ENCODE peak calls at places on chromosomes 16 and 17, in six cellular contexts. W is heart left ventricle, D is suprapubic skin, C is ascending aorta, G is foreskin fibroblast, F is fibroblast of pulmonary artery. L is an unnamed sample.

GRCh38 chr17:7048968-7049367 is 5.1 kb upstream of the SLC16A11 start:
- DNase-seq in W (no peak), D (no peak), C (no peak), G (no peak), F (no peak), L (no peak)

GRCh38 chr16:56247018-56247417 is 55.7 kb downstream of the GNAO1 start:
- DNase-seq in W (no peak), D (no peak), C (no peak), G (no peak), F (no peak), L (no peak)

GRCh38 chr16:80583466-80583865 is 42.7 kb downstream of the DYNLRB2 start:
- DNase-seq in W (no peak), D (no peak), C (no peak), G (peak), F (peak), L (peak)

GRCh38 chr16:12971216-12971615 is 69.8 kb downstream of the SHISA9 start:
- DNase-seq in W (no peak), D (no peak), C (no peak), G (peak), F (no peak), L (peak)

GRCh38 chr16:75305364-75306101 is 54.1 kb upstream of the BCAR1 start:
- DNase-seq in W (peak), D (peak), C (peak), G (peak), F (peak), L (peak)

GRCh38 chr16:57066625-57067024 is 25.8 kb upstream of the CPNE2 start:
- DNase-seq in W (no peak), D (no peak), C (no peak), G (no peak), F (no peak), L (no peak)

GRCh38 chr16:3021449-3022207 is 1.5 kb downstream of the TNFRSF12A start:
- DNase-seq in W (peak), D (peak), C (peak), G (peak), F (peak), L (peak)

GRCh38 chr16:60013076-60013475 is 1279.0 kb upstream of the GOT2 start:
- DNase-seq in W (no peak), D (no peak), C (no peak), G (no peak), F (no peak), L (no peak)

GRCh38 chr17:6995500-6996255 is at the start of gene ALOX12:
- DNase-seq in W (no peak), D (no peak), C (no peak), G (no peak), F (no peak), L (no peak)

GRCh38 chr16:46928811-46929210 is 44.6 kb downstream of the GPT2 start:
- DNase-seq in W (no peak), D (no peak), C (no peak), G (no peak), F (no peak), L (no peak)

GRCh38 chr17:2090804-2091534 is 36.1 kb downstream of the HIC1 start:
- DNase-seq in W (peak), D (peak), C (no peak), G (peak), F (peak), L (peak)

GRCh38 chr16:2664522-2665096 is 17.7 kb upstream of the KCTD5 start:
- DNase-seq in W (no peak), D (no peak), C (no peak), G (no peak), F (no peak), L (no peak)

GRCh38 chr16:69448470-69449193 is 24.2 kb downstream of the CYB5B start:
- DNase-seq in W (no peak), D (no peak), C (no peak), G (peak), F (peak), L (peak)

GRCh38 chr16:22322021-22322471 is 24.8 kb downstream of the POLR3E start:
- DNase-seq in W (no peak), D (no peak), C (no peak), G (no peak), F (no peak), L (no peak)

GRCh38 chr16:17213974-17214373 is 256.8 kb downstream of the XYLT1 start:
- DNase-seq in W (no peak), D (no peak), C (no peak), G (no peak), F (no peak), L (no peak)

GRCh38 chr16:48978501-48978900 is 303.1 kb downstream of the CBLN1 start:
- DNase-seq in W (no peak), D (no peak), C (no peak), G (no peak), F (no peak), L (peak)

GRCh38 chr16:50360033-50360778 is 8.6 kb downstream of the BRD7 start:
- DNase-seq in W (no peak), D (no peak), C (peak), G (no peak), F (peak), L (peak)

GRCh38 chr17:83084621-83085056 is 5.2 kb downstream of the METRNL start:
- DNase-seq in W (no peak), D (no peak), C (no peak), G (no peak), F (no peak), L (no peak)

GRCh38 chr17:49106366-49107210 is 26.0 kb upstream of the B4GALNT2 start:
- DNase-seq in W (no peak), D (no peak), C (no peak), G (peak), F (peak), L (peak)

GRCh38 chr16:85249830-85250455 is 137.7 kb upstream of the CIBAR2 start:
- DNase-seq in W (no peak), D (no peak), C (no peak), G (no peak), F (no peak), L (no peak)

GRCh38 chr17:71286625-71287024 is 834.2 kb upstream of the SOX9 start:
- DNase-seq in W (no peak), D (no peak), C (no peak), G (no peak), F (no peak), L (no peak)
- H3K4me3 ChIP-seq in W (no peak), D (peak), C (no peak), G (no peak), F (no peak), L (no peak)

DNA sequence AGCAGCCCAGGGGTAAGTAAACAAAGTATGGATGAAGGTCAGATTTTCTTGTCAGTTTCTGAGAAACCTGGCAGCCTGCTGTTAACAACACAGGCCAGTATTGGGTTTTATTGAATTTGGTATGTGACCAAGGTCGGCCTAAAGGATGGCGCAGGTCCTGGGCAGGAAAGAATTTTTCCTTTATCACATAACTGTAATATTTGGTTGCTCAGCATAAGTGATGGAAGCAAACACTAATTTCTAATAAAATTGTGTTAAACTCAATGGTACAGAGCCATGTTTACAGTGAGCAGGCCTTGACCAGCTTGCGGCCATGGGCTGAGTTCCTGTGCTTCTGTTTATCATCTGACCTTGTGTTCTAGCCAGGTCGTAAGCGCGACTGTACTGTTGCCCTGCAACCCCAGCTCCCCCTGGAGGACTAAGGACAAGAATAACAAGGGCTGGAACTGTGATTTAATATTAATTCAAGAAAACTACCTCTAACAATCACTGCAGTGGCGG is 10.5 kb downstream of the POLDIP2 start:
- DNase-seq in W (no peak), D (no peak), C (no peak), G (no peak), F (no peak), L (no peak)
- TF ChIP-seq CTCF in W (peak), D (no peak), C (peak), G (peak), F (peak), L (peak)

GRCh38 chr16:54286067-54286329 is 589 bp downstream of the IRX3 start:
- DNase-seq in W (no peak), D (no peak), C (no peak), G (no peak), F (no peak), L (no peak)

GRCh38 chr16:54287758-54288591 is 1.4 kb upstream of the IRX3 start:
- DNase-seq in W (peak), D (no peak), C (no peak), G (no peak), F (no peak), L (no peak)

GRCh38 chr16:54287018-54287757 is 601 bp upstream of the IRX3 start:
- DNase-seq in W (no peak), D (peak), C (no peak), G (no peak), F (no peak), L (peak)

GRCh38 chr16:54285414-54286066 is 1.0 kb downstream of the IRX3 start:
- DNase-seq in W (peak), D (peak), C (peak), G (peak), F (peak), L (peak)

DNA sequence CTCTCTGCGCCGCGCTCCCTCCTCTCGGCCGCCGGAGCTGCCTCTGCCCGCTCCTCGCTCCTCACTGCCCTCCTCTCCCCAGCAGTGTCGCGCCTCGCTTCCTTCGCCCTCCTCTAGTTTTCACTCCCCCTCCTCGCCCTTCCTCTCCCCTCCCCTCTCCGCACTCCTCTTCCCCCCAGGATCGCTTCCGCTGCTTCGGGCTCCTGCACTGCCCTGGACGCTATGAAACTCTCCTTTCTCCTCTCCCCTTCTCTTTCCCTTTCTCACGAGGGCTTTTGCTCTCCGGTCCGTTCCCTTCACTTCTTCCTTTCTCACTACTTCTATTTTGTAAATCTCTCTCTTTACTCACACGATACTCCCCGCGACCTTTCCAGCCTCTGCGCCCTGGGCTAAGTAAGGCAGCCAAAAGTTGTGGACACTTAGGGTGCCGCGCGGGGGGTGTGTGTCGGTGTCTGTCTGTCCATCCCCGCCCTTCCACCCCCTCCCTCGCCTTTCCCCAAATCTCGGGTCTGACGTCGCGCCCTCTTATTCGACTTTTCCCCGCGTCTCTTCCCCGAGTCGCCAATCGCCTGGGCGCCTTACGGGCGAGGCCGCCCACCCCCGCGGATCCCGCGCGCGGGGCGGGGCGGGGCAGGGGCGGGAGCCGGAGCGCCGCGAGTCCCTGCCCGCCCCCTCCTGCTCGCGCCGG is at the start of gene IRX3:
- DNase-seq in W (peak), D (peak), C (peak), G (peak), F (peak), L (peak)
- H3K4me3 ChIP-seq in W (peak), D (peak), C (peak), G (peak), F (peak), L (peak)

GRCh38 chr17:36008998-36009665 is 7.8 kb upstream of the CCL15 start:
- DNase-seq in W (no peak), D (no peak), C (no peak), G (no peak), F (peak), L (no peak)
- TF ChIP-seq CTCF in W (no peak), D (no peak), C (no peak), G (peak), F (peak), L (peak)

GRCh38 chr17:50541402-50541915 is 5.5 kb upstream of the SPATA20 start:
- DNase-seq in W (no peak), D (no peak), C (no peak), G (no peak), F (no peak), L (no peak)

GRCh38 chr17:50541916-50542688 is 4.9 kb upstream of the SPATA20 start:
- DNase-seq in W (peak), D (peak), C (peak), G (peak), F (peak), L (peak)

GRCh38 chr17:50540485-50541401 is 6.2 kb upstream of the SPATA20 start:
- DNase-seq in W (no peak), D (no peak), C (no peak), G (no peak), F (no peak), L (no peak)

GRCh38 chr17:50545306-50545705 is 1.7 kb upstream of the SPATA20 start:
- DNase-seq in W (no peak), D (no peak), C (no peak), G (no peak), F (no peak), L (no peak)

GRCh38 chr17:50542795-50543774 is 3.9 kb upstream of the SPATA20 start:
- DNase-seq in W (no peak), D (no peak), C (no peak), G (no peak), F (no peak), L (no peak)
- H3K4me3 ChIP-seq in W (no peak), D (peak), C (no peak), G (peak), F (no peak), L (no peak)

L was measured in AG10803.